ENCODE peak calls at places on chromosome 20, in six cellular contexts. Y, V, S, J, M and T are unnamed samples.

GRCh38 chr20:20076297-20077065 is 24.1 kb downstream of the CFAP61 start:
- DNase-seq in Y (peak), V (no peak), S (no peak), J (peak), M (no peak), T (no peak)

GRCh38 chr20:47691632-47692031 is 93.6 kb downstream of the SULF2 start:
- DNase-seq in Y (no peak), V (peak), S (no peak), J (no peak), M (no peak), T (no peak)

GRCh38 chr20:54063998-54064676 is 6.3 kb downstream of the BCAS1 start:
- DNase-seq in Y (no peak), V (no peak), S (peak), J (no peak), M (peak), T (no peak)

GRCh38 chr20:1431158-1431557 is 35.5 kb downstream of the NSFL1C start:
- DNase-seq in Y (no peak), V (no peak), S (no peak), J (no peak), M (no peak), T (no peak)

GRCh38 chr20:8557711-8558110 is 425.6 kb downstream of the PLCB1 start:
- DNase-seq in Y (no peak), V (no peak), S (no peak), J (no peak), M (no peak), T (no peak)

GRCh38 chr20:49846206-49846807 is 33.7 kb downstream of the SLC9A8 start:
- DNase-seq in Y (peak), V (peak), S (peak), J (peak), M (peak), T (peak)

GRCh38 chr20:17343631-17344447 is 117.0 kb downstream of the PCSK2 start:
- DNase-seq in Y (no peak), V (no peak), S (no peak), J (no peak), M (no peak), T (no peak)

GRCh38 chr20:20520776-20521175 is 152.9 kb downstream of the INSM1 start:
- DNase-seq in Y (no peak), V (no peak), S (no peak), J (no peak), M (no peak), T (no peak)

GRCh38 chr20:9344080-9344920 is 170.1 kb upstream of the LAMP5 start:
- DNase-seq in Y (no peak), V (no peak), S (no peak), J (no peak), M (no peak), T (no peak)